ENCODE peak calls at places on chromosome 21, in ten cellular contexts. A, W, Y, Z, T, V, S, D, H and J are unnamed samples.

GRCh38 chr21:35400233-35400939 is 351.3 kb upstream of the RUNX1 start:
- DNase-seq in Y (peak; percentile 28), V (peak; percentile 13), D (peak; percentile 60), W (peak; percentile 65), H (no peak), A (no peak), Z (peak; percentile 66), T (peak; percentile 2), S (peak; percentile 87), J (peak; percentile 34)

GRCh38 chr21:44535963-44536362 is 4.0 kb downstream of the KRTAP10-1 start:
- DNase-seq in S (no peak), T (no peak), H (no peak), V (no peak), W (no peak), Y (no peak), Z (no peak), A (no peak), D (no peak), J (peak; percentile 65)

GRCh38 chr21:28671549-28672195 is 321.0 kb downstream of the LTN1 start:
- DNase-seq in A (no peak), W (no peak), V (no peak), S (no peak), H (no peak), Z (peak; percentile 63), T (no peak), Y (no peak), D (no peak), J (no peak)

GRCh38 chr21:43355925-43356289 is 71.0 kb downstream of the SIK1 start:
- DNase-seq in H (no peak), A (no peak), Z (no peak), T (peak; percentile 30), Y (no peak), D (no peak), V (no peak), W (no peak), S (peak; percentile 77), J (no peak)

GRCh38 chr21:28900481-28900880 is 92.2 kb downstream of the LTN1 start:
- DNase-seq in S (no peak), Y (no peak), A (no peak), T (no peak), H (no peak), D (no peak), W (no peak), V (no peak), Z (no peak), J (no peak)

GRCh38 chr21:34690041-34690792 is 21.4 kb downstream of the CLIC6 start:
- DNase-seq in S (peak; percentile 97), D (no peak), H (no peak), V (no peak), W (no peak), Y (no peak), Z (no peak), A (no peak), T (no peak), J (no peak)

GRCh38 chr21:14900058-14900457 is 164.7 kb downstream of the NRIP1 start:
- DNase-seq in A (no peak), W (peak; percentile 54), D (peak; percentile 40), S (no peak), T (no peak), H (no peak), V (no peak), Y (no peak), Z (peak; percentile 71), J (no peak)

GRCh38 chr21:44485254-44485793 is 30.0 kb downstream of the LRRC3 start:
- DNase-seq in Z (no peak), W (peak; percentile 58), H (no peak), T (peak; percentile 58), D (no peak), A (no peak), S (no peak), Y (peak; percentile 58), V (no peak), J (peak; percentile 91)

GRCh38 chr21:45460611-45461368 is 55.8 kb downstream of the COL18A1 start:
- DNase-seq in A (no peak), Z (peak; percentile 90), D (peak; percentile 75), W (peak; percentile 47), T (no peak), S (no peak), H (no peak), V (no peak), Y (no peak), J (no peak)

GRCh38 chr21:33158654-33159053 is 71.1 kb upstream of the IFNAR2 start:
- DNase-seq in H (no peak), Z (no peak), D (no peak), V (no peak), T (no peak), W (no peak), Y (no peak), S (peak; percentile 10), A (no peak), J (no peak)

GRCh38 chr21:46152939-46153258 is 2.5 kb downstream of the FTCD start:
- DNase-seq in A (no peak), D (no peak), Z (no peak), W (no peak), S (no peak), Y (no peak), V (no peak), T (no peak), H (no peak), J (no peak)

GRCh38 chr21:42564561-42564971 is 50.9 kb downstream of the SLC37A1 start:
- DNase-seq in D (no peak), H (no peak), Z (no peak), S (no peak), V (no peak), Y (no peak), A (no peak), W (no peak), T (no peak), J (no peak)

GRCh38 chr21:37248298-37248697 is 18.8 kb downstream of the VPS26C start:
- DNase-seq in Y (no peak), V (no peak), D (no peak), W (no peak), H (no peak), T (no peak), Z (no peak), A (no peak), S (no peak), J (no peak)

GRCh38 chr21:35575280-35575915 is 484.9 kb downstream of the SETD4 start:
- DNase-seq in A (no peak), H (no peak), Y (no peak), W (peak; percentile 72), T (no peak), D (peak; percentile 23), V (no peak), Z (peak; percentile 80), S (peak; percentile 49), J (no peak)

GRCh38 chr21:42750737-42751530 is 97.5 kb downstream of the PDE9A start:
- DNase-seq in Y (no peak), W (no peak), Z (no peak), H (no peak), S (no peak), D (no peak), T (no peak), V (no peak), A (no peak), J (peak; percentile 38)

GRCh38 chr21:37878946-37879660 is 37.2 kb downstream of the KCNJ6 start:
- DNase-seq in A (no peak), T (no peak), D (peak; percentile 29), S (peak; percentile 58), V (no peak), Y (no peak), H (no peak), W (peak; percentile 82), Z (peak; percentile 86), J (no peak)

GRCh38 chr21:19420607-19421006 is 1017.0 kb upstream of the TMPRSS15 start:
- DNase-seq in D (no peak), V (no peak), Y (no peak), H (no peak), W (no peak), A (no peak), Z (no peak), S (no peak), T (no peak), J (no peak)

GRCh38 chr21:35940074-35940927 is 120.0 kb downstream of the SETD4 start:
- DNase-seq in V (no peak), T (peak; percentile 3), D (peak; percentile 48), Z (peak; percentile 88), A (peak; percentile 2), S (peak; percentile 90), W (peak; percentile 63), H (no peak), Y (peak; percentile 51), J (peak; percentile 27)

GRCh38 chr21:42238185-42238934 is 19.4 kb downstream of the ABCG1 start:
- DNase-seq in H (no peak), S (no peak), D (no peak), Z (no peak), Y (no peak), W (no peak), A (no peak), V (peak; percentile 41), T (no peak), J (no peak)

GRCh38 chr21:36910581-36911307 is 55.7 kb downstream of the HLCS start:
- DNase-seq in S (no peak), T (no peak), A (no peak), Y (no peak), Z (peak; percentile 17), D (peak; percentile 14), W (no peak), V (no peak), H (no peak), J (no peak)

GRCh38 chr21:33441489-33442477 is 38.0 kb downstream of the TMEM50B start:
- DNase-seq in W (peak; percentile 86), V (no peak), H (no peak), S (peak; percentile 71), Z (peak; percentile 81), A (no peak), Y (no peak), D (no peak), T (no peak), J (no peak)

GRCh38 chr21:46661211-46661625 is 25.7 kb downstream of the PRMT2 start:
- DNase-seq in S (no peak), H (no peak), Z (peak; percentile 97), T (peak; percentile 53), Y (peak; percentile 97), W (peak; percentile 39), V (peak; percentile 36), A (peak; percentile 33), D (peak; percentile 56), J (peak; percentile 98)